ENCODE peak calls at places on chromosomes 2 and 18, in four cellular contexts. H is WTC11, F is K562, I is HepG2. S is an unnamed sample.

GRCh38 chr2:241202681-241203080 is 14.2 kb downstream of the ANO7 start:
- DNase-seq in H (no peak), F (no peak), I (no peak), S (no peak)

GRCh38 chr2:20584637-20585321 is 66.1 kb downstream of the HS1BP3 start:
- DNase-seq in H (peak; percentile 63), F (no peak), I (peak; percentile 98), S (peak; percentile 54)

GRCh38 chr18:39523281-39523680 is 1957.7 kb upstream of the CELF4 start:
- DNase-seq in H (no peak), F (no peak), I (peak; percentile 66), S (no peak)

GRCh38 chr2:231683292-231683898 is 24.9 kb upstream of the PTMA start:
- DNase-seq in H (no peak), F (no peak), I (no peak), S (no peak)

GRCh38 chr2:219782999-219783398 is 155.6 kb downstream of the SLC4A3 start:
- DNase-seq in H (no peak), F (no peak), I (no peak), S (no peak)

GRCh38 chr2:172307800-172308199 is 119.6 kb upstream of the ITGA6 start:
- DNase-seq in H (no peak), F (no peak), I (no peak), S (no peak)

GRCh38 chr2:231204581-231204980 is 6.2 kb downstream of the ARMC9 start:
- DNase-seq in H (no peak), F (no peak), I (no peak), S (no peak)

GRCh38 chr2:215527738-215528137 is 91.9 kb upstream of the FN1 start:
- DNase-seq in H (no peak), F (no peak), I (no peak), S (no peak)

GRCh38 chr2:205387350-205388045 is 294.8 kb upstream of the NRP2 start:
- DNase-seq in H (no peak), F (no peak), I (no peak), S (no peak)

GRCh38 chr2:147331790-147332419 is 512.9 kb upstream of the ACVR2A start:
- DNase-seq in H (peak; percentile 45), F (no peak), I (peak; percentile 5), S (peak; percentile 21)

GRCh38 chr2:210994104-210994503 is 437.7 kb downstream of the CPS1 start:
- DNase-seq in H (no peak), F (no peak), I (no peak), S (no peak)

GRCh38 chr18:45168883-45169585 is 446.2 kb upstream of the SLC14A2 start:
- DNase-seq in H (no peak), F (no peak), I (no peak), S (no peak)

GRCh38 chr2:172844021-172844420 is 108.4 kb downstream of the RAPGEF4 start:
- DNase-seq in H (no peak), F (no peak), I (no peak), S (no peak)

GRCh38 chr2:877747-878146 is 72.9 kb upstream of the SNTG2 start:
- DNase-seq in H (no peak), F (no peak), I (no peak), S (no peak)

GRCh38 chr2:218958276-218958675 is 1.2 kb upstream of the CDK5R2 start:
- DNase-seq in H (no peak), F (no peak), I (no peak), S (no peak)

GRCh38 chr2:58299123-58299522 is 58.0 kb upstream of the FANCL start:
- DNase-seq in H (no peak), F (no peak), I (no peak), S (no peak)

DNA sequence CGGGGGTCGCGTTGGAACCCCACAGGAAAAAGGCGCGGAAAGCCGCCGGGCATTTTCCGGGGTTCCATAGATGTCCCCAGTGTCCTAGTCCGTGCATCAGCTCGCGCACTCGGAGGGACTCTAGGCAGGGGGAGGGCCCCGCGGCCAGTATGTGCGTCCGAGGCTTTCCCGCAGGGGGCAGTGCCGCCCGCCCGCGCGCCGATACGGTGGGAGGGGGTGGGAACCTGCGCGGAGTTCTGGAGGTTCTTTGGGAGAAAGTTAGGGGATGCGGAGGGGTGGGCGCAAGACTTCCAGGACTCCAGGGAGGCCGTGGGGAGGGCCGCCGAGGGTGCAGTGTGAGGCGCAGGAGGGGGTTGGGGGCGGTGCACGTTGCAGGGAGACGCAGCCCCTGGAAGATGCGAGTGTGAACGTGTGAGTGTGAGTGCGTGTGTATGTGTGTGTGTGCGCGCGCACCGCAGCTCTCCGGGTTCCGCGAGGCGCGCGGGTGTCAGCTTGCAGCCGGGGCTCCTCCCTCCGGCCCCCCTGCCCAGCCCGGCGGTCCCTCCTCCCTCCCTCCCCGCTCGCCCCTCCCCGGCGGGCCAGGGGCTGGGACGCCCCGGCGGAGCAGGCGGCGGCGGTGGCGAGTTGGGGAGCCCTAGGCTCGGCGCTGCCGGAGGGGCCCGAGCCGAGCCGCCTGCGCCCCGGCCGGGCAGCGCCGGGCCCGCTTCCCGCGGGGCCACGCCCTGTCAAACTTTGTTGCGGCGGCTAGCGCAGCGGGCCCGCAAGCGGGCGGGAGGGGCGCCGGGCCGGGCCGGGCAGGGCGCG is at the start of gene TCF7L1:
- DNase-seq in H (peak; percentile 93), F (peak; percentile 89), I (peak; percentile 35), S (peak; percentile 90)
- TF ChIP-seq ELF4 in H (no peak), F (no peak), I (no peak), S (no peak)

GRCh38 chr18:3481696-3482210 is 31.8 kb downstream of the TGIF1 start:
- DNase-seq in H (peak; percentile 52), F (peak; percentile 59), I (peak; percentile 33), S (peak; percentile 40)

GRCh38 chr18:3485153-3486149 is 35.5 kb downstream of the TGIF1 start:
- DNase-seq in H (no peak), F (no peak), I (no peak), S (no peak)

GRCh38 chr18:3489462-3489861 is 39.5 kb downstream of the TGIF1 start:
- DNase-seq in H (no peak), F (no peak), I (no peak), S (no peak)

GRCh38 chr18:3482258-3482657 is 32.3 kb downstream of the TGIF1 start:
- DNase-seq in H (no peak), F (no peak), I (no peak), S (no peak)

GRCh38 chr18:3486514-3486913 is 36.5 kb downstream of the TGIF1 start:
- DNase-seq in H (no peak), F (no peak), I (no peak), S (no peak)
- TF ChIP-seq ELF4 in H (no peak), F (no peak), I (no peak), S (no peak)

GRCh38 chr2:177489719-177490301 is 97.2 kb downstream of the AGPS start:
- DNase-seq in H (no peak), F (no peak), I (peak; percentile 41), S (peak; percentile 22)
- TF ChIP-seq ELF4 in H (no peak), F (no peak), I (no peak), S (no peak)

GRCh38 chr2:234580686-234581085 is 83.8 kb upstream of the ARL4C start:
- DNase-seq in H (no peak), F (no peak), I (no peak), S (no peak)

GRCh38 chr2:234579231-234579962 is 82.5 kb upstream of the ARL4C start:
- DNase-seq in H (no peak), F (no peak), I (no peak), S (no peak)

GRCh38 chr2:234587341-234588053 is 90.6 kb upstream of the ARL4C start:
- DNase-seq in H (no peak), F (no peak), I (no peak), S (no peak)

GRCh38 chr2:234588054-234588430 is 91.2 kb upstream of the ARL4C start:
- DNase-seq in H (no peak), F (no peak), I (no peak), S (no peak)

GRCh38 chr2:234583331-234583730 is 86.5 kb upstream of the ARL4C start:
- DNase-seq in H (no peak), F (no peak), I (no peak), S (no peak)
- TF ChIP-seq ELF4 in H (no peak), F (no peak), I (no peak), S (no peak)

GRCh38 chr18:8895987-8896619 is 190.7 kb downstream of the MTCL1 start:
- DNase-seq in H (no peak), F (no peak), I (no peak), S (no peak)
- TF ChIP-seq ELF4 in H (no peak), F (no peak), I (no peak), S (no peak)

GRCh38 chr2:129609224-129609623 is 370.2 kb upstream of the RAB6C start:
- DNase-seq in H (no peak), F (no peak), I (no peak), S (no peak)

GRCh38 chr2:129606496-129607270 is 372.8 kb upstream of the RAB6C start:
- DNase-seq in H (no peak), F (no peak), I (no peak), S (no peak)

GRCh38 chr2:129605654-129606053 is 373.8 kb upstream of the RAB6C start:
- DNase-seq in H (no peak), F (no peak), I (no peak), S (no peak)

GRCh38 chr2:129604560-129604959 is 374.9 kb upstream of the RAB6C start:
- DNase-seq in H (no peak), F (no peak), I (no peak), S (no peak)
- TF ChIP-seq ELF4 in H (no peak), F (no peak), I (no peak), S (no peak)

GRCh38 chr2:196125596-196125995 is 45.8 kb downstream of the STK17B start:
- DNase-seq in H (no peak), F (no peak), I (no peak), S (no peak)

GRCh38 chr2:196119926-196120325 is 51.3 kb upstream of the DNAH7 start:
- DNase-seq in H (no peak), F (no peak), I (no peak), S (no peak)

GRCh38 chr2:196128749-196129148 is 42.6 kb downstream of the STK17B start:
- DNase-seq in H (no peak), F (no peak), I (no peak), S (no peak)

DNA sequence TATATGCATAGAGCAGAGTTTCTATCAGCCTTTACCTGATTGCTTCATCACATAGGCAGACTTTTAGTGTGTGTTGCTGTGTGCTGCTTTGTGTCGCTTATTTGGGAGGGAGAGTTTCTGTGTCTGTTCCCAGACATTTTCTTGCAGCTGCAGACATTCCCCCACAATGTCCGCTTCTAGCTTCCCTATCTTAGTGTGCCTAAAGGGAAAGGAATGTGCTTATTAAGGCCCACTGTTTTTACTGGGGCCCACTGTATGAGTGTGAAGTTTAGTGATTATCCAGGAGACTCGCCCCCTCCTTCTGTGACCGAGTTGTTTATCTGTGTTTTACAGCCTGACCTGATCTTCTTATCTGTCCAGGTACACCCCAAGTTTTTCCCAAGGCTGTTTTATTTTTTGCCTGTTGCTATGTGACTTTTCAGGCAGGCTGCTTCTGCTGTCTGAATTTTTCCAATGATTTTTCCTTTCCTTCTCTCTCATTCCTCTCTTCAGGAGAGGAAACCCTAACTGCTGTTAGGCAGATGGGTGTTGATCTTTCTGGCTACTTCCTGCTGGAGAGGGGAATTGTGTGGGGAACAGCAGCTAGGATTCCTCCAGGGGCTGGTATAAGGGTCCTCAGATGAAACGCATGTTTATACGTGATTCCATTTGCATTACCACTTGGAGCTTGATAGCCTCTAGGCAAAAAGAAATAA is 47.6 kb downstream of the STK17B start:
- DNase-seq in H (no peak), F (peak; percentile 55), I (no peak), S (no peak)
- TF ChIP-seq ELF4 in H (no peak), F (no peak), I (no peak), S (no peak)

GRCh38 chr2:33371304-33372090 is 105.0 kb upstream of the RASGRP3 start:
- DNase-seq in H (no peak), F (no peak), I (no peak), S (no peak)
- TF ChIP-seq ELF4 in H (no peak), F (no peak), I (no peak), S (no peak)

S was measured in HEK293T.